ENCODE peak calls at places on chromosome 5, in nine cellular contexts. C is PC-3, W is fibroblast of lung, Z is IMR-90, D is GM23338, E is HCT116, J is mesendoderm, K is H9, O is mammary epithelial cell. F is an unnamed sample. For H3K4me1, the result is how much of the 10 kb centered on the place peaks cover.

GRCh38 chr5:119820608-119821007 is 191.2 kb downstream of the FAM170A start:
- DNase-seq in C (no peak), E (no peak), D (no peak), W (no peak), K (no peak), O (no peak), Z (no peak), J (no peak), F (no peak)

GRCh38 chr5:33166971-33167370 is 273.8 kb upstream of the TARS1 start:
- DNase-seq in E (no peak), Z (no peak), O (no peak), J (peak), D (no peak), W (no peak), C (no peak), K (no peak), F (no peak)

GRCh38 chr5:98993512-98993911 is 64.7 kb upstream of the CHD1 start:
- DNase-seq in J (no peak), Z (no peak), D (no peak), E (no peak), K (no peak), W (no peak), O (no peak), C (no peak), F (no peak)

GRCh38 chr5:1959911-1960581 is 77.3 kb upstream of the IRX4 start:
- DNase-seq in C (no peak), J (no peak), O (no peak), K (no peak), Z (no peak), W (no peak), E (no peak), D (no peak), F (no peak)

GRCh38 chr5:38780950-38781349 is 64.9 kb upstream of the OSMR start:
- DNase-seq in C (peak), D (no peak), E (no peak), J (no peak), O (peak), Z (peak), K (no peak), W (peak), F (no peak)

GRCh38 chr5:54881286-54882005 is 103.9 kb downstream of the ESM1 start:
- DNase-seq in K (no peak), E (no peak), J (no peak), D (no peak), C (peak), Z (no peak), O (peak), W (peak), F (no peak)

GRCh38 chr5:142235870-142236672 is 88.8 kb downstream of the SPRY4 start:
- DNase-seq in Z (no peak), C (no peak), J (no peak), K (no peak), E (no peak), O (no peak), W (no peak), D (peak), F (no peak)

GRCh38 chr5:36070687-36071571 is 4.2 kb upstream of the UGT3A2 start:
- DNase-seq in O (no peak), Z (no peak), E (no peak), D (no peak), C (no peak), J (no peak), K (no peak), W (no peak), F (no peak)

GRCh38 chr5:145775893-145776444 is 59.2 kb downstream of the PRELID2 start:
- DNase-seq in W (peak), Z (peak), K (no peak), J (no peak), O (peak), C (peak), E (peak), D (no peak), F (no peak)

GRCh38 chr5:158731014-158731413 is 368.7 kb downstream of the EBF1 start:
- DNase-seq in O (no peak), D (no peak), W (no peak), J (no peak), K (no peak), Z (no peak), C (no peak), E (no peak), F (no peak)

GRCh38 chr5:158725223-158725825 is 374.4 kb downstream of the EBF1 start:
- DNase-seq in E (no peak), O (no peak), J (no peak), K (no peak), C (peak), Z (no peak), W (no peak), D (no peak), F (peak)

GRCh38 chr5:158722940-158723339 is 376.8 kb downstream of the EBF1 start:
- DNase-seq in E (no peak), K (peak), J (peak), W (no peak), O (no peak), Z (no peak), C (no peak), D (peak), F (no peak)

GRCh38 chr5:158727771-158728311 is 371.9 kb downstream of the EBF1 start:
- DNase-seq in W (no peak), J (no peak), O (no peak), C (no peak), E (no peak), K (no peak), Z (no peak), D (no peak), F (no peak)

GRCh38 chr5:158727108-158727507 is 372.6 kb downstream of the EBF1 start:
- DNase-seq in Z (no peak), J (no peak), D (no peak), O (no peak), E (no peak), K (no peak), C (no peak), W (no peak), F (no peak)
- H3K4me1 ChIP-seq in Z (under half), J (under half), D (under half), O (under half), E (under half), K (under half), C (under half), W (under half), F (under half)

GRCh38 chr5:178385472-178385853 is 152.9 kb upstream of the PHYKPL start:
- DNase-seq in Z (peak), W (peak), O (peak), E (no peak), D (no peak), K (no peak), J (peak), C (peak), F (no peak)
- H3K4me2 ChIP-seq in Z (no peak), W (no peak), O (no peak), E (no peak), D (no peak), K (no peak), J (no peak), C (no peak), F (no peak)

GRCh38 chr5:132437604-132438275 is 52.8 kb downstream of the IRF1 start:
- DNase-seq in Z (peak), C (no peak), D (peak), W (peak), J (peak), K (peak), E (no peak), O (no peak), F (peak)

GRCh38 chr5:132436936-132437335 is 53.6 kb downstream of the IRF1 start:
- DNase-seq in Z (no peak), O (no peak), D (no peak), K (no peak), W (no peak), C (no peak), E (no peak), J (no peak), F (no peak)

GRCh38 chr5:132435891-132436290 is 54.7 kb downstream of the IRF1 start:
- DNase-seq in W (no peak), K (no peak), O (no peak), C (no peak), D (no peak), E (no peak), Z (no peak), J (no peak), F (no peak)

GRCh38 chr5:132438931-132439330 is 51.6 kb downstream of the IRF1 start:
- DNase-seq in Z (no peak), W (no peak), C (no peak), J (no peak), E (no peak), D (no peak), K (no peak), O (no peak), F (no peak)

DNA sequence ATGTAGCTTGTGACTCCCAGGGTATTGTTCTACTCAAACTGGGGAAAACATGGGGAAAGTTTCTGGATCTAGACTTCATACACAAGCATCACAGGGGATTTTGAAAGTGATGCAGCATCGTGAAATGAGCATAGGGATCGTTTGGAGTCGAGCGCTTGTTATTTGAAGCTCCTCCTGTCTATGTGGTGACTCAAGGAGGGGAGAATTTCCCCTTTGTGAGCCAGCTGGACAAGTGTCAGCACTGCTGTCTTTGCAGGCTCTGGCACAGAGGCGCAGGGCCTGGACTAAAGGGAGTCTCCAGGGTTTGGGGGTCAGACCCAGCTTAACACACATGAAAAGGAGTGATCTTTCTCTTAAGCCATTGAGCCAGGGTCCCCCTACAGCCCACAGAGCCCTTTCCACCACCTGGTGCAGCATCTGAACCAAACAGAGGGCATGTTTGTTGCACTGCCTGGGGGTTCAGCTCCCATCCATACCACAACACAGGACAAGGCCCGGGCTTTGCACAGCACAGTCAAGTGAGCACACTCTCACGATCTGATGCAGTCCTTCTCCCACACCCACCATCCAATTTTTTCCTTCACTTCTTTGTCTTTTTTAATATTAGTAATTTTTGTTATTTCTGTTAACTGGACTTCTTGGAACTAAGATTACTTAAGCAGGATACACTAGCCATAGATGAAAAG is 50.9 kb downstream of the IRF1 start:
- DNase-seq in W (peak), D (no peak), J (no peak), E (no peak), Z (peak), C (peak), K (no peak), O (peak), F (no peak)
- H3K4me1 ChIP-seq in W (under half), D (under half), J (under half), E (under half), Z (under half), C (under half), K (under half), O (under half), F (under half)

DNA sequence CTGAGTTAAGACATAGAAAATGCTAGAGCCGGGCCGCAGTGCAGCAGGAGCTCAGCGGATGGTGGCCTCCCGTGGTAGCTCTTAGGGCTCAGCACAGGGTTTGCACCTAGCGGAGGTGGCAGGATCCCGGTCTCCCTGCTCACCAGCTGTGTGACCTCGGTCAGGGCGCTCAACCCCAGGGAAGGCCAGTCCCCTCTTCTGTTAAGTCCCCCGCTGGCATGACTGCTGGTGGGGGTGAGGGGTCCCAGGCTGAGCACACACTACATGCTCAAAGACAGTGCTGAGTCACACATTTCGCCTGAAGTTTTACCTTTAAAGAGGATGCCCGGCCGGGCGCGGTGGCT is 39.0 kb downstream of the HRH2 start:
- DNase-seq in O (no peak), C (no peak), E (no peak), K (no peak), W (no peak), J (no peak), Z (no peak), D (no peak), F (no peak)
- H3K4me2 ChIP-seq in O (no peak), C (no peak), E (peak), K (no peak), W (no peak), J (no peak), Z (no peak), D (no peak), F (no peak)

GRCh38 chr5:177611446-177612214 is 11.7 kb downstream of the B4GALT7 start:
- DNase-seq in Z (no peak), W (no peak), K (no peak), C (no peak), J (no peak), E (no peak), D (no peak), O (no peak), F (no peak)
- H3K4me1 ChIP-seq in Z (under half), W (under half), K (under half), C (under half), J (under half), E (under half), D (under half), O (under half), F (under half)

GRCh38 chr5:40436535-40437237 is 243.0 kb upstream of the PTGER4 start:
- DNase-seq in E (no peak), J (no peak), C (no peak), W (no peak), D (no peak), Z (no peak), O (no peak), K (no peak), F (no peak)
- H3K4me2 ChIP-seq in E (no peak), J (no peak), C (peak), W (no peak), D (no peak), Z (no peak), O (no peak), K (no peak), F (no peak)

DNA sequence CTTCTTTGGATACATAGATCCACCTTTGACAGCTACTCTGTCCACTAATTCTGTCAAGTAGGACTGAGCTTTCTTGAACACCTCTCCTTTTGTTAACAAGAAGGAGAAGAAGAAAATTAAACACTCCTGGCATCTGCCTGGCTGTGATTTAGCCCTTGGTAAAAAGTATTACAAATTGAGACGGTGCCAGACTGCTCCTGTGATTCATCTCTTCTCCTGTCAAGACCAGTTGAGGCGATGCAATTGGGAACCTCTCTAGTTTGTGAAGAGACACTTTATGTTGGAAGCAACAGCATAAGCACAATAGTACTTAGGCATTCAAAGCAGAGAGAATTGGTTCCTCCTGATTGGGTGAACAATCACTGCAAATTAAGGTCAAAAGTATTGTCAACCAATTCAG is 72.7 kb downstream of the GHR start:
- DNase-seq in C (peak), K (no peak), W (peak), D (no peak), Z (no peak), O (peak), E (no peak), J (no peak), F (no peak)
- H3K4me1 ChIP-seq in C (under half), K (under half), W (under half), D (under half), Z (under half), O (under half), E (under half), J (under half), F (under half)

DNA sequence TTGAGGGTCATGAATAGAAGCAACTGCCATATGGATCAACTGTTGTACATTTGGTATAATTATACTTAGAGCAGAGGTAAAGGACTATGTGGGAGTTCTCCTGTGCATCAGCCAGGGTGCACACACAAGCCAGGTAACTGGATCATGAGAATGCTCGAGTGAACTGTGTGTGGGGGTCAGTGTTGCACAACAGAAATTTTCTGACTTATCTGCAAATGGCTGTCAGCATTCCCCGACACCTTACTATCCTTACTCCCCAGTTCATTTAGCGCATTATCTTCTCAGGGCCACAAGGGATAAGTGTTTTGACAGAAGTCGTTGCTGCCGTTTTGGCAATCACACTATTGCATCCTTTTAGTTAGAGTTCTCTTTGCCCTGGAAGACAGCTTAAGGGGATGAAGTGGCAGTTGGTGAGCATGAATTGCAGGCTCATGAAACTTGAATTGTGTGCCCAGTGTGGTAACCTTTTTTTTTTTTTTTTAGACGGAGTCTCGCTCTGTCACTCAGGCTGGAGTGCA is 1.7 kb downstream of the CANX start:
- DNase-seq in J (peak), C (no peak), E (no peak), Z (peak), W (peak), O (peak), K (no peak), D (peak), F (peak)
- H3K4me2 ChIP-seq in J (peak), C (peak), E (peak), Z (peak), W (peak), O (peak), K (peak), D (peak), F (peak)

F was measured in OCI-LY7.